ENCODE peak calls at places on chromosomes 2 and 18, in four cellular contexts. G is IMR-90, Q is K562, O is H1. S is an unnamed sample.

GRCh38 chr18:27824841-27825720 is 351.8 kb downstream of the CDH2 start:
- DNase-seq in G (no peak), Q (no peak), O (no peak), S (no peak)

GRCh38 chr2:567865-568638 is 109.2 kb downstream of the TMEM18 start:
- DNase-seq in G (no peak), Q (no peak), O (no peak), S (no peak)

GRCh38 chr2:169727065-169727464 is 6.6 kb upstream of the KLHL23 start:
- DNase-seq in G (no peak), Q (no peak), O (no peak), S (no peak)

GRCh38 chr2:230968921-230969672 is 26.8 kb upstream of the SPATA3 start:
- DNase-seq in G (no peak), Q (no peak), O (no peak), S (no peak)

GRCh38 chr18:35276276-35276675 is 13.8 kb downstream of the ZSCAN30 start:
- DNase-seq in G (no peak), Q (no peak), O (no peak), S (no peak)

GRCh38 chr2:68812256-68812655 is 58.9 kb downstream of the BMP10 start:
- DNase-seq in G (peak), Q (peak), O (no peak), S (no peak)

GRCh38 chr2:213411582-213412289 is 127.5 kb downstream of the SPAG16 start:
- DNase-seq in G (no peak), Q (no peak), O (no peak), S (no peak)

GRCh38 chr2:168456526-168457176 is 579 bp downstream of the CERS6 start:
- DNase-seq in G (peak), Q (peak), O (peak), S (peak)

GRCh38 chr2:43887176-43887575 is 48.4 kb downstream of the ABCG8 start:
- DNase-seq in G (no peak), Q (peak), O (no peak), S (no peak)

GRCh38 chr18:58364867-58365533 is 263.9 kb downstream of the ALPK2 start:
- DNase-seq in G (peak), Q (no peak), O (no peak), S (no peak)

GRCh38 chr2:224175538-224175937 is 136.5 kb upstream of the SERPINE2 start:
- DNase-seq in G (no peak), Q (no peak), O (no peak), S (no peak)
- TF ChIP-seq MAFK in G (no peak), Q (no peak), O (no peak), S (no peak)

DNA sequence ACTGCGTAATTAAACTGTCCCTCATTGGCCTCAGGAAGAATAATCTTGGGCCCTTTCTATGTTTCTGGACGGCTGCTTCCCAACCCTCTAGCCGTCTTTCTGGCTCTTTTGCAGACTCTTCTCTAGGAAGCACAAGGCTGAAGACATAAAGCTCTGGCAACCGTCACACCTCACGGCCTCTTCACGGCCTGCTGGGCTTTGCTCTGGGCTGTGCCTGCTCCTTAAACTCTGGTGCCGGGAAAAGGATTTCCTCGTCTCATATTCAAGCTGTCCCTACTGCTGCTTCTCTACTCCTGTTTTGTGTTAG is 36.0 kb upstream of the WIPF1 start:
- DNase-seq in G (no peak), Q (peak), O (no peak), S (no peak)
- TF ChIP-seq RAD21 in G (no peak), Q (no peak), O (no peak), S (no peak)

DNA sequence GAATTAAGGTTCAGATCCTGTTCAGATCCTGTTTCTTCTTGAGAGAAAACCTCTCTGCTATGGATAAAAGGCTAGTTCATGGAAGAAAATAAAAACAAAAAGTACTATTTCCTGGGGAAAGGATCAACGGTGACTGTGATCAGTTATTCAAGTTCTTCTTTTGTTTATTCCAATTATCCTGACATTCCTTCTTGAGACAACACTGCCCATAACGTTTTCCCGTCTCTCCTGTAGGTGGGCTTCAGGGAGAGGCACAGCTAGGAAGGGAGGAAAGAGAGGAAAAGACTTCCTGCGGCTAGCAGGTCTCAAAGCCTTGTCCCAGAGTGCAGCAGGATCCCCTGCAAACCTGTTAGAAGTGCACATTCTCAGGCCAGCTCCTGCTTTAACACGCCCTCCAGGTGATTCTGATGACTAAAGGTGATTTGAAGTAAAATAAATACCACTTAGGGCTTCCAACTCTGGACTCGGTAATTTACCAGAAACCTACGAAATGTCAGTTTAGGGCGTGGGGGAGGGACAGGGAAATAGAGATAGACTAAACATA is 4.5 kb upstream of the FHL2 start:
- DNase-seq in G (no peak), Q (no peak), O (no peak), S (no peak)
- TF ChIP-seq MAFK in G (no peak), Q (no peak), O (no peak), S (no peak)

GRCh38 chr2:133262888-133263287 is 305.4 kb downstream of the NCKAP5 start:
- DNase-seq in G (no peak), Q (no peak), O (no peak), S (no peak)
- TF ChIP-seq RAD21 in G (peak), Q (no peak), O (peak), S (peak)

GRCh38 chr2:171515672-171516298 is 6.5 kb upstream of the CYBRD1 start:
- DNase-seq in G (peak), Q (peak), O (no peak), S (no peak)
- TF ChIP-seq MAFK in G (no peak), Q (no peak), O (no peak), S (no peak)

GRCh38 chr2:223887127-223887526 is 49.7 kb upstream of the AP1S3 start:
- DNase-seq in G (peak), Q (no peak), O (peak), S (no peak)
- TF ChIP-seq RAD21 in G (no peak), Q (no peak), O (no peak), S (no peak)

DNA sequence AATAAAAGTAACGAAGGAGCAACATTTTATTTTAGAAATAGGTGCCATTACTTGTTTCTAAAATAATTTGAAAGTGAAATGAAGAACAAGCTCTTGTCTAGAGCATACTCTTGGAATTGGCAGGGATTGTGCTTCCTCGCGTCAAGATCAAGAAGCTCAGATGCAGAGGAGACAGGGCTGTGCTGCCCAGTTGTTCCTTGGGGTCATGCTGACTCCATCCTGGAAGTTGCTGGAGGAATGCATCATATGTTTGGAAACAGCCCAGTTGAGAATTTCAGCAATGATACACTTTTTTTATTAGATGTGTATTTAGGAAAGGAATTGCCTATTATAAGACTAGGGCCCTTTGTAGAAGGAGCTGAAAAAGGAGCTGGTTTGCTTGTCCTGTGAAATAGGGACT is 17.2 kb downstream of the LTBP1 start:
- DNase-seq in G (peak), Q (no peak), O (no peak), S (no peak)
- TF ChIP-seq MAFK in G (no peak), Q (no peak), O (no peak), S (no peak)

GRCh38 chr2:42827647-42828486 is 35.5 kb upstream of the HAAO start:
- DNase-seq in G (peak), Q (peak), O (peak), S (peak)
- TF ChIP-seq RAD21 in G (peak), Q (peak), O (peak), S (peak)

DNA sequence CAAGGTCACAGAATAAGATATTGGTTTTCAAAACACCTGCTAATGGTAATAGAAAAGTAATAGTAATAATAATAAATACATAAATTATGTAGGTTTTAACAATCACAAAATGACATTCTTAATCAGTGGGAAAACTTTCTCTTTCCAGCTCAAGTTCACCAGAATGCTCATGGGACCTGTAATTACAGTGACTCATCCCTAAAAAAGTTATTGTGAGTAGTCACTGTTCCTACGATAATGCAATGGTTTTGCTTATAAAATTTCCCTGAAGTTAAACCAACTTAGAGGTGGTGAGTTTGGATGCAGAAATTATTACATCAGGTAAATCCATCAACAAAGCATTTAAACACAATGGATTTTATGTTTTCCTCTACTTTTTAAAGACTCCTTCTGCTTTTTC is 502.3 kb downstream of the PID1 start:
- DNase-seq in G (peak), Q (no peak), O (no peak), S (no peak)
- TF ChIP-seq MAFK in G (no peak), Q (no peak), O (no peak), S (no peak)

GRCh38 chr18:2933995-2934394 is 78.9 kb downstream of the LPIN2 start:
- DNase-seq in G (no peak), Q (no peak), O (no peak), S (no peak)

GRCh38 chr18:2935438-2936192 is 77.3 kb downstream of the LPIN2 start:
- DNase-seq in G (peak), Q (no peak), O (no peak), S (no peak)

GRCh38 chr18:2939317-2939716 is 73.6 kb downstream of the LPIN2 start:
- DNase-seq in G (no peak), Q (no peak), O (no peak), S (peak)
- TF ChIP-seq RAD21 in G (no peak), Q (no peak), O (no peak), S (no peak)

S was measured in A549.